ENCODE peak calls at places on chromosomes 4 and X, in seven cellular contexts. S, W, B, Q, Y, G and F are unnamed samples.

GRCh38 chrX:67613366-67613765 is 69.5 kb downstream of the AR start:
- DNase-seq in Y (no peak), B (no peak), Q (no peak), W (no peak), S (no peak), G (no peak), F (no peak)

GRCh38 chr4:72432282-72432681 is 136.7 kb downstream of the ADAMTS3 start:
- DNase-seq in S (no peak), G (no peak), W (no peak), B (no peak), Q (no peak), Y (no peak), F (no peak)

GRCh38 chrX:106959897-106960296 is 39.7 kb downstream of the CLDN2 start:
- DNase-seq in W (no peak), Y (peak; percentile 39), S (no peak), G (no peak), B (no peak), Q (no peak), F (peak; percentile 8)

GRCh38 chrX:74162199-74162598 is 141.8 kb upstream of the ZCCHC13 start:
- DNase-seq in W (no peak), Y (no peak), G (no peak), B (no peak), Q (no peak), S (no peak), F (no peak)

GRCh38 chrX:43423876-43424275 is 232.2 kb upstream of the MAOA start:
- DNase-seq in G (no peak), Y (no peak), S (no peak), B (no peak), Q (no peak), W (no peak), F (no peak)

GRCh38 chrX:43958529-43958928 is 14.7 kb downstream of the NDP start:
- DNase-seq in Q (no peak), S (peak; percentile 64), W (no peak), B (no peak), G (no peak), Y (peak; percentile 55), F (peak; percentile 54)

GRCh38 chr4:10115271-10115656 is 1.3 kb downstream of the WDR1 start:
- DNase-seq in Q (no peak), Y (no peak), W (no peak), S (no peak), G (no peak), B (no peak), F (peak; percentile 13)

GRCh38 chr4:189304755-189305154 is 635.9 kb upstream of the FRG1 start:
- DNase-seq in S (peak; percentile 29), G (no peak), Q (no peak), B (no peak), Y (no peak), W (no peak), F (no peak)

GRCh38 chr4:22237846-22238513 is 277.9 kb downstream of the ADGRA3 start:
- DNase-seq in B (no peak), Q (peak; percentile 60), G (no peak), Y (no peak), W (no peak), S (no peak), F (no peak)

GRCh38 chr4:158996669-158997074 is 106.2 kb upstream of the RAPGEF2 start:
- DNase-seq in G (no peak), Y (peak; percentile 49), S (no peak), B (no peak), Q (no peak), W (no peak), F (peak; percentile 86)

GRCh38 chrX:10104958-10105658 is 51.7 kb upstream of the CLCN4 start:
- DNase-seq in W (no peak), Y (no peak), B (no peak), S (no peak), Q (no peak), G (no peak), F (no peak)

GRCh38 chr4:21742326-21742725 is 206.2 kb downstream of the KCNIP4 start:
- DNase-seq in Y (no peak), Q (no peak), W (no peak), G (no peak), B (no peak), S (no peak), F (no peak)

GRCh38 chr4:122836941-122837340 is 10.3 kb downstream of the FGF2 start:
- DNase-seq in Y (no peak), S (no peak), G (no peak), Q (no peak), W (no peak), B (no peak), F (no peak)

GRCh38 chrX:150768132-150768485 is 74.9 kb downstream of the MTMR1 start:
- DNase-seq in B (no peak), S (no peak), Y (no peak), W (no peak), Q (no peak), G (no peak), F (no peak)

GRCh38 chr4:110195561-110196205 is 2.7 kb downstream of the ELOVL6 start:
- DNase-seq in W (no peak), B (no peak), Y (peak; percentile 7), G (no peak), Q (no peak), S (no peak), F (peak; percentile 19)

GRCh38 chr4:148550788-148551187 is 108.6 kb upstream of the NR3C2 start:
- DNase-seq in S (no peak), G (no peak), Q (no peak), W (no peak), Y (no peak), B (no peak), F (no peak)
- H3K27ac ChIP-seq in S (no peak overlapping the region), G (no peak overlapping the region), Q (no peak overlapping the region), W (no peak overlapping the region), Y (no peak overlapping the region), B (no peak overlapping the region), F (no peak overlapping the region)

GRCh38 chr4:95095352-95095974 is 337.7 kb downstream of the BMPR1B start:
- DNase-seq in W (no peak), Q (no peak), Y (no peak), G (no peak), S (peak; percentile 30), B (no peak), F (peak; percentile 19)
- TF ChIP-seq CTCF in W (peak; percentile 70), Q (peak; percentile 21), Y (peak; percentile 82), G (peak; percentile 25), S (peak; percentile 84), B (peak; percentile 13), F (peak; percentile 60)

GRCh38 chr4:97994765-97995465 is 148.4 kb downstream of the STPG2 start:
- DNase-seq in S (no peak), B (no peak), G (no peak), W (no peak), Y (no peak), Q (no peak), F (no peak)
- H3K27ac ChIP-seq in S (no peak overlapping the region), B (no peak overlapping the region), G (no peak overlapping the region), W (no peak overlapping the region), Y (no peak overlapping the region), Q (no peak overlapping the region), F (no peak overlapping the region)

DNA sequence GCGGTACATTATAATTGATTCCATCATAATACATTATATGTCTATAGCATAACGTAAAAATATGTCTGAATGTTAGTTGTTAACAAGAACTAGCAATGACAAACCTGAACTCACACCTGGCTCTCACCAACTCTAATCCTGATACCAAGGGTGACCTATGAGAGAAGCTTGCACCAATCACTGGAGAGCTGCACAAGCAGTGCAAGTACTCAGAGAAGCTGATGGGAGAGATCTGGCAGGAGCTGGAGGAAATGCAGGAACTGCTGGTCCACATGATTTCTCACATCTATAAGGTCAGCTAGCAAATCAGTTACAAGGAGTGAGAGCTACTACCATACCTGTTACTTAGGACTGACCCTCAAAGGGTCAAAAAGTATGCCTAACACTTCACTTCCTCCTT is 74.8 kb downstream of the RAB28 start:
- DNase-seq in S (no peak), B (no peak), Y (no peak), W (no peak), G (no peak), Q (no peak), F (no peak)
- TF ChIP-seq CTCF in S (no peak), B (no peak), Y (no peak), W (no peak), G (no peak), Q (no peak), F (no peak)

GRCh38 chrX:121236040-121236439 is 188.6 kb downstream of the GLUD2 start:
- DNase-seq in B (no peak), Q (no peak), Y (no peak), G (no peak), W (no peak), S (no peak), F (no peak)

DNA sequence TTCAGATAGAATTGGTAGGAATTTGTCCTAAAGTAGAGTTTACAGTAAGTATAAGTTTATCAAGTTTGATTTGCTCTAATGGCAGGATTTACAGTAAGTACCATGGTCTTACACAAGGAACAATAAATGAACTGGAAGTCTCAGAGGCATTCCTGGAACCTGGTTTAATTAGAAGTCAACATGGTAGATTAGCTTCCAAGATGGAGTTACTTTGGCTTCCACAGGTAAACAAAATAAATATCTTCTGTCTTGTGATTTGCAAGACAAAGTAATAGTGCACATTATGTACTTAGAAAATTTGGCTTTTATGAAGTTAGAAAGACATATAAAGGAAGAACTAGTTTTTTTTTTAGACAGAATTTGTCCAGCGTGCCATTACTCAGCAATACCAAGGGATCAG is 190.7 kb downstream of the GLUD2 start:
- DNase-seq in S (no peak), B (no peak), G (no peak), Q (no peak), Y (no peak), W (no peak), F (no peak)
- H3K27ac ChIP-seq in S (no peak overlapping the region), B (no peak overlapping the region), G (no peak overlapping the region), Q (no peak overlapping the region), Y (no peak overlapping the region), W (no peak overlapping the region), F (no peak overlapping the region)

GRCh38 chrX:48911407-48912182 is at the start of gene SLC35A2:
- DNase-seq in S (peak; percentile 91), Y (peak; percentile 79), B (peak; percentile 83), Q (peak; percentile 84), G (peak; percentile 16), W (no peak), F (peak; percentile 75)

GRCh38 chrX:48908600-48908999 is 2.8 kb downstream of the SLC35A2 start:
- DNase-seq in G (no peak), S (no peak), Q (no peak), B (no peak), Y (no peak), W (no peak), F (no peak)

GRCh38 chrX:48910926-48911406 is 480 bp downstream of the SLC35A2 start:
- DNase-seq in B (no peak), G (no peak), S (no peak), Y (no peak), Q (no peak), W (no peak), F (no peak)

GRCh38 chrX:48913605-48914366 is 2.3 kb upstream of the SLC35A2 start:
- DNase-seq in S (no peak), Y (no peak), B (no peak), W (no peak), G (no peak), Q (no peak), F (no peak)

GRCh38 chrX:48909703-48910102 is 1.7 kb downstream of the SLC35A2 start:
- DNase-seq in S (no peak), W (no peak), Q (no peak), G (no peak), Y (no peak), B (no peak), F (no peak)
- TF ChIP-seq CTCF in S (no peak), W (no peak), Q (no peak), G (no peak), Y (no peak), B (no peak), F (no peak)